ENCODE peak calls at places on chromosomes 7 and 10, in four cellular contexts. One of them, this sample, is unnamed.

GRCh38 chr10:44576715-44577191 is 191.9 kb upstream of the CXCL12 start:
- DNase-seq in WTC11: no peak
- DNase-seq in HepG2: no peak
- DNase-seq in K562: no peak
- DNase-seq in this sample: no peak

GRCh38 chr7:117269417-117269816 is 53.4 kb downstream of the WNT2 start:
- DNase-seq in K562: no peak
- DNase-seq in HepG2: no peak
- DNase-seq in WTC11: no peak
- DNase-seq in this sample: no peak

GRCh38 chr7:73832806-73833205 is 2.0 kb downstream of the CLDN4 start:
- DNase-seq in HepG2: no peak
- DNase-seq in K562: no peak
- DNase-seq in WTC11: no peak
- DNase-seq in this sample: no peak

GRCh38 chr7:85014936-85015335 is 171.9 kb downstream of the SEMA3D start:
- DNase-seq in K562: no peak
- DNase-seq in HepG2: peak; percentile 13
- DNase-seq in WTC11: no peak
- DNase-seq in this sample: no peak

GRCh38 chr7:106126170-106126938 is 14.2 kb upstream of the SYPL1 start:
- DNase-seq in HepG2: no peak
- DNase-seq in WTC11: no peak
- DNase-seq in K562: no peak
- DNase-seq in this sample: no peak

GRCh38 chr10:102246261-102246660 is 929 bp downstream of the GBF1 start:
- DNase-seq in WTC11: no peak
- DNase-seq in HepG2: no peak
- DNase-seq in K562: no peak
- DNase-seq in this sample: no peak

GRCh38 chr10:3747248-3747960 is 37.6 kb downstream of the KLF6 start:
- DNase-seq in HepG2: no peak
- DNase-seq in K562: no peak
- DNase-seq in WTC11: no peak
- DNase-seq in this sample: no peak

GRCh38 chr10:95741807-95742528 is 14.0 kb upstream of the ENTPD1 start:
- DNase-seq in HepG2: no peak
- DNase-seq in WTC11: no peak
- DNase-seq in K562: peak; percentile 37
- DNase-seq in this sample: peak; percentile 60

GRCh38 chr7:137658194-137658900 is 188.4 kb downstream of the DGKI start:
- DNase-seq in HepG2: no peak
- DNase-seq in K562: no peak
- DNase-seq in WTC11: no peak
- DNase-seq in this sample: no peak

GRCh38 chr7:43664681-43665080 is 64.6 kb downstream of the COA1 start:
- DNase-seq in K562: no peak
- DNase-seq in HepG2: no peak
- DNase-seq in WTC11: no peak
- DNase-seq in this sample: no peak

GRCh38 chr10:1214882-1215540 is 158.8 kb downstream of the WDR37 start:
- DNase-seq in HepG2: no peak
- DNase-seq in WTC11: no peak
- DNase-seq in K562: no peak
- DNase-seq in this sample: no peak

GRCh38 chr10:77422491-77423338 is 214.9 kb downstream of the KCNMA1 start:
- DNase-seq in WTC11: no peak
- DNase-seq in HepG2: no peak
- DNase-seq in K562: no peak
- DNase-seq in this sample: no peak

GRCh38 chr7:143901360-143901709 is 641 bp downstream of the TCAF1 start:
- DNase-seq in WTC11: no peak
- DNase-seq in HepG2: peak; percentile 25
- DNase-seq in K562: no peak
- DNase-seq in this sample: no peak

GRCh38 chr10:10869592-10869991 is 148.1 kb upstream of the CELF2 start:
- DNase-seq in K562: peak; percentile 18
- DNase-seq in HepG2: no peak
- DNase-seq in WTC11: no peak
- DNase-seq in this sample: peak; percentile 31

GRCh38 chr10:132076578-132077081 is 10.9 kb downstream of the JAKMIP3 start:
- DNase-seq in WTC11: no peak
- DNase-seq in K562: no peak
- DNase-seq in HepG2: no peak
- DNase-seq in this sample: no peak
- TF ChIP-seq TCF7 in WTC11: no peak
- TF ChIP-seq TCF7 in K562: no peak
- TF ChIP-seq TCF7 in HepG2: no peak
- TF ChIP-seq TCF7 in this sample: no peak

DNA sequence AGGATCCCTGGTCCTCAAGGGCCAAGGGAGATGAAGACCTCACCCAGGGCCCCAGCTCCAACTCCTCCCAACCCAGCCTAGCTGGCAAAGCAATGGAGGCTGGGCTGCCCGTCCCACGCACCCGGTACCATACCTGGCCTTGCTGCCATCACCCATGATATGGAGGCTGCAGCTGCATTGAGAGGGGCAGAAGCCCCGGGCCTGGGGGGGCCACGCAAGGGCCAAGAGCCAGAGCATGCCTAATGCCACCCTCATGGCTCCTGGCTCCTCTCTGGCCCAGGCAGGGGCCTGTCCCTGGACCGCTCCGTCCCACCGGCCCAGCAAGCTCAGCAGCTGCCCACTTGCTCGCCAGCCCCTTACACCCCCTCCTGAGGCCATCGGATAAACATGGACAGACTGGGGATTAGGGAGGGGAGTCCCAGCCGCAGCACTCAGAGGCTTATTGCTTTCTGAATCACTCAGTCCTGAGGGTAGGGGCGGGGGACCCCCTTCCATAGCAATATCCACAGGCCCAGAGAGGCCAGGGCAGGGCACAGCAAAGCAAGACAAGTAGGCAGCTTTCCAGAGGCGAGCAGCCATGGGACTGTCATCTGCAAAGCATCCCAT is at the start of gene LRIT1:
- DNase-seq in HepG2: no peak
- DNase-seq in WTC11: no peak
- DNase-seq in K562: no peak
- DNase-seq in this sample: no peak
- TF ChIP-seq TCF7 in HepG2: no peak
- TF ChIP-seq TCF7 in WTC11: no peak
- TF ChIP-seq TCF7 in K562: no peak
- TF ChIP-seq TCF7 in this sample: no peak

DNA sequence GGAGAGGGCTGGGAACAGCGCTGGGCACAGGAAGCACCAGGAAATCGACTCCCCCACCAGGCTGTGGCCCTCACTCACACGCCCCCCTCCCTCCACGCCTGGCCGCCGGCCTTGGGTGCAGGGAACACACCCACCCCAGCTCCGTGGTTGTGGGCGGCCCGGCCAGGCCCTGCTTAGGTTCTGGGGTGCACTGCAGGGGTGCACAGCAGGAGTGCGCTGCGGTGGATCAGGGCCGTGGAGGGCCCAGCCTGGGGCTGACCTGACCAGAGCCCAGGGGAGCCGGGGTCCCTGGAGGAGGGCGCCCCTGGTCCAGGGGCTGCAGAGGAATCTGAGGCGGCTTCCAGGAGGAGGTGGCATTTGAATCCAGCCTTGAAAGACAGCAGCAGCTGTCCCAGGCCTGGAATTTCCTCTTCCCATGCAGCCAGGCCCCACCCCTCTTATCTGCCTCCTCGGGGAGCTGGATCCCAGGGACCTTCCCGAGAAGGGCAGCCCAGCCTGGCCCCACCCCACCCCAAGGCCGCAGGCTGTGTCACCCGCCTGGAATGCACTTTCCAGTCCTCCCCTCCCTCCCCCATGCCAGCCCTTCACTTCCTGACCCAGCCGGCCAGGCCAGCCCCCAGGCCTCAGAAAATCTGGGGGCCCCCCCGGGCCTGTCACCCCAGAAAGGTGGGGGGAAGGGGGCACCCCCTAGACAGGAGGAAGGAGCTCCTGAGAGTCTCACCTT is 18.4 kb upstream of the PDGFA start:
- DNase-seq in WTC11: no peak
- DNase-seq in HepG2: peak; percentile 81
- DNase-seq in K562: peak; percentile 54
- DNase-seq in this sample: no peak
- TF ChIP-seq TCF7 in WTC11: no peak
- TF ChIP-seq TCF7 in HepG2: no peak
- TF ChIP-seq TCF7 in K562: no peak
- TF ChIP-seq TCF7 in this sample: no peak

DNA sequence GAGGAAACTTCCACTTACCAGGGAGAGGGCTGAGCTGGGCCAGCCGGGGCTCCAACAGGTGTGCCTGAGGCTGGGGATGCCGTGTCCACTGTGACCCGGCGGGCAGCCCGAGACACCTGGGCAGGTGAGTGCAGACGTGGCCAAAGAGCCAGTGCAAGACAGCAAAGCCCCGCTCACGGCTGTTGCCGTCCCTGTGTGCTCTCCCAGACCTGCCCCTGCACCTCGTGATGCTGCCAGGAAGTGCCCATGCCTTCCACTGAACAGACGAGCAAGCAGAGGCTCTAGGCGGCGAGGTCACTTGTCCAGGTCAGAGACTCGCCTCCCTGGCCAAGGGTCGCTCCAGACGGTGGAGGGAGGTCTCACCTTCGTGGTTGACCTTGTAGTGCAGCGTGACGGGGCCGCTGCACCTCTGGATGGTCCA is 78.2 kb upstream of the GNA12 start:
- DNase-seq in HepG2: no peak
- DNase-seq in K562: no peak
- DNase-seq in WTC11: no peak
- DNase-seq in this sample: no peak
- TF ChIP-seq TCF7 in HepG2: no peak
- TF ChIP-seq TCF7 in K562: no peak
- TF ChIP-seq TCF7 in WTC11: no peak
- TF ChIP-seq TCF7 in this sample: no peak